ENCODE peak calls at places on chromosomes 5 and 9, in ten cellular contexts. One of them, this sample, is unnamed.

GRCh38 chr9:123742009-123742767 is 187.7 kb downstream of the DENND1A start:
- DNase-seq in tibial artery: peak
- DNase-seq in cardiac fibroblast: peak
- DNase-seq in IMR-90: peak
- DNase-seq in GM13977: no peak
- DNase-seq in AG09319: peak
- DNase-seq in A549: no peak
- DNase-seq in AG09309: no peak
- DNase-seq in lower lobe of right lung: no peak
- DNase-seq in RWPE1: no peak
- DNase-seq in this sample: no peak

GRCh38 chr5:38831909-38832308 is 13.9 kb upstream of the OSMR start:
- DNase-seq in cardiac fibroblast: peak
- DNase-seq in AG09319: no peak
- DNase-seq in tibial artery: no peak
- DNase-seq in A549: no peak
- DNase-seq in AG09309: no peak
- DNase-seq in IMR-90: peak
- DNase-seq in GM13977: no peak
- DNase-seq in RWPE1: no peak
- DNase-seq in lower lobe of right lung: no peak
- DNase-seq in this sample: peak

GRCh38 chr9:14316574-14317304 is 2.8 kb upstream of the NFIB start:
- DNase-seq in AG09309: no peak
- DNase-seq in tibial artery: no peak
- DNase-seq in lower lobe of right lung: no peak
- DNase-seq in IMR-90: no peak
- DNase-seq in RWPE1: no peak
- DNase-seq in A549: no peak
- DNase-seq in GM13977: no peak
- DNase-seq in cardiac fibroblast: no peak
- DNase-seq in AG09319: no peak
- DNase-seq in this sample: no peak

GRCh38 chr9:23635276-23635675 is 190.8 kb downstream of the ELAVL2 start:
- DNase-seq in AG09309: no peak
- DNase-seq in AG09319: no peak
- DNase-seq in cardiac fibroblast: no peak
- DNase-seq in RWPE1: no peak
- DNase-seq in tibial artery: no peak
- DNase-seq in IMR-90: no peak
- DNase-seq in GM13977: no peak
- DNase-seq in lower lobe of right lung: no peak
- DNase-seq in A549: no peak
- DNase-seq in this sample: no peak

GRCh38 chr9:124381073-124381945 is 33.9 kb downstream of the PSMB7 start:
- DNase-seq in A549: no peak
- DNase-seq in GM13977: no peak
- DNase-seq in AG09309: peak
- DNase-seq in AG09319: no peak
- DNase-seq in tibial artery: no peak
- DNase-seq in IMR-90: peak
- DNase-seq in cardiac fibroblast: peak
- DNase-seq in RWPE1: no peak
- DNase-seq in lower lobe of right lung: no peak
- DNase-seq in this sample: no peak

GRCh38 chr9:89442501-89442978 is 55.4 kb downstream of the SEMA4D start:
- DNase-seq in lower lobe of right lung: no peak
- DNase-seq in AG09319: no peak
- DNase-seq in cardiac fibroblast: no peak
- DNase-seq in A549: no peak
- DNase-seq in AG09309: no peak
- DNase-seq in GM13977: peak
- DNase-seq in tibial artery: no peak
- DNase-seq in IMR-90: no peak
- DNase-seq in RWPE1: no peak
- DNase-seq in this sample: peak

GRCh38 chr5:173321886-173322285 is 6.3 kb downstream of the STC2 start:
- DNase-seq in IMR-90: peak
- DNase-seq in lower lobe of right lung: no peak
- DNase-seq in cardiac fibroblast: peak
- DNase-seq in GM13977: no peak
- DNase-seq in AG09309: no peak
- DNase-seq in RWPE1: no peak
- DNase-seq in A549: no peak
- DNase-seq in AG09319: no peak
- DNase-seq in tibial artery: no peak
- DNase-seq in this sample: no peak

GRCh38 chr5:154197801-154198461 is 7.4 kb downstream of the GALNT10 start:
- DNase-seq in tibial artery: no peak
- DNase-seq in AG09309: no peak
- DNase-seq in RWPE1: peak
- DNase-seq in lower lobe of right lung: peak
- DNase-seq in AG09319: no peak
- DNase-seq in A549: peak
- DNase-seq in IMR-90: peak
- DNase-seq in cardiac fibroblast: no peak
- DNase-seq in GM13977: no peak
- DNase-seq in this sample: no peak

GRCh38 chr5:179777909-179778308 is 15.9 kb upstream of the LTC4S start:
- DNase-seq in A549: no peak
- DNase-seq in tibial artery: no peak
- DNase-seq in AG09319: no peak
- DNase-seq in cardiac fibroblast: no peak
- DNase-seq in IMR-90: no peak
- DNase-seq in AG09309: no peak
- DNase-seq in GM13977: no peak
- DNase-seq in lower lobe of right lung: no peak
- DNase-seq in RWPE1: no peak
- DNase-seq in this sample: no peak

GRCh38 chr5:172871982-172872381 is 37.9 kb downstream of the ERGIC1 start:
- DNase-seq in AG09319: no peak
- DNase-seq in A549: no peak
- DNase-seq in tibial artery: no peak
- DNase-seq in RWPE1: no peak
- DNase-seq in GM13977: no peak
- DNase-seq in cardiac fibroblast: no peak
- DNase-seq in IMR-90: peak
- DNase-seq in AG09309: no peak
- DNase-seq in lower lobe of right lung: no peak
- DNase-seq in this sample: no peak

GRCh38 chr5:134552301-134552700 is 26.8 kb downstream of the JADE2 start:
- DNase-seq in GM13977: no peak
- DNase-seq in AG09319: peak
- DNase-seq in AG09309: peak
- DNase-seq in lower lobe of right lung: no peak
- DNase-seq in tibial artery: peak
- DNase-seq in A549: no peak
- DNase-seq in RWPE1: peak
- DNase-seq in IMR-90: peak
- DNase-seq in cardiac fibroblast: peak
- DNase-seq in this sample: no peak

GRCh38 chr9:92402359-92402758 is 2.0 kb downstream of the OGN start:
- DNase-seq in AG09319: no peak
- DNase-seq in AG09309: no peak
- DNase-seq in RWPE1: no peak
- DNase-seq in A549: no peak
- DNase-seq in GM13977: no peak
- DNase-seq in lower lobe of right lung: no peak
- DNase-seq in tibial artery: no peak
- DNase-seq in cardiac fibroblast: no peak
- DNase-seq in IMR-90: no peak
- DNase-seq in this sample: no peak

GRCh38 chr5:112136773-112137172 is 282.3 kb downstream of the EPB41L4A start:
- DNase-seq in IMR-90: no peak
- DNase-seq in A549: no peak
- DNase-seq in AG09319: no peak
- DNase-seq in GM13977: no peak
- DNase-seq in cardiac fibroblast: peak
- DNase-seq in AG09309: no peak
- DNase-seq in tibial artery: no peak
- DNase-seq in lower lobe of right lung: no peak
- DNase-seq in RWPE1: no peak
- DNase-seq in this sample: no peak

GRCh38 chr5:176692835-176693476 is 45.7 kb downstream of the TSPAN17 start:
- DNase-seq in lower lobe of right lung: no peak
- DNase-seq in tibial artery: no peak
- DNase-seq in GM13977: no peak
- DNase-seq in A549: no peak
- DNase-seq in RWPE1: no peak
- DNase-seq in cardiac fibroblast: no peak
- DNase-seq in AG09319: no peak
- DNase-seq in AG09309: no peak
- DNase-seq in IMR-90: no peak
- DNase-seq in this sample: no peak

GRCh38 chr5:174523311-174524159 is 200.8 kb upstream of the MSX2 start:
- DNase-seq in lower lobe of right lung: no peak
- DNase-seq in GM13977: no peak
- DNase-seq in A549: no peak
- DNase-seq in tibial artery: no peak
- DNase-seq in IMR-90: no peak
- DNase-seq in AG09319: no peak
- DNase-seq in cardiac fibroblast: no peak
- DNase-seq in RWPE1: no peak
- DNase-seq in AG09309: no peak
- DNase-seq in this sample: no peak
- TF ChIP-seq CTCF in lower lobe of right lung: no peak
- TF ChIP-seq CTCF in GM13977: no peak
- TF ChIP-seq CTCF in A549: peak
- TF ChIP-seq CTCF in tibial artery: no peak
- TF ChIP-seq CTCF in IMR-90: peak
- TF ChIP-seq CTCF in AG09319: no peak
- TF ChIP-seq CTCF in cardiac fibroblast: no peak
- TF ChIP-seq CTCF in RWPE1: no peak
- TF ChIP-seq CTCF in AG09309: peak
- TF ChIP-seq CTCF in this sample: no peak

DNA sequence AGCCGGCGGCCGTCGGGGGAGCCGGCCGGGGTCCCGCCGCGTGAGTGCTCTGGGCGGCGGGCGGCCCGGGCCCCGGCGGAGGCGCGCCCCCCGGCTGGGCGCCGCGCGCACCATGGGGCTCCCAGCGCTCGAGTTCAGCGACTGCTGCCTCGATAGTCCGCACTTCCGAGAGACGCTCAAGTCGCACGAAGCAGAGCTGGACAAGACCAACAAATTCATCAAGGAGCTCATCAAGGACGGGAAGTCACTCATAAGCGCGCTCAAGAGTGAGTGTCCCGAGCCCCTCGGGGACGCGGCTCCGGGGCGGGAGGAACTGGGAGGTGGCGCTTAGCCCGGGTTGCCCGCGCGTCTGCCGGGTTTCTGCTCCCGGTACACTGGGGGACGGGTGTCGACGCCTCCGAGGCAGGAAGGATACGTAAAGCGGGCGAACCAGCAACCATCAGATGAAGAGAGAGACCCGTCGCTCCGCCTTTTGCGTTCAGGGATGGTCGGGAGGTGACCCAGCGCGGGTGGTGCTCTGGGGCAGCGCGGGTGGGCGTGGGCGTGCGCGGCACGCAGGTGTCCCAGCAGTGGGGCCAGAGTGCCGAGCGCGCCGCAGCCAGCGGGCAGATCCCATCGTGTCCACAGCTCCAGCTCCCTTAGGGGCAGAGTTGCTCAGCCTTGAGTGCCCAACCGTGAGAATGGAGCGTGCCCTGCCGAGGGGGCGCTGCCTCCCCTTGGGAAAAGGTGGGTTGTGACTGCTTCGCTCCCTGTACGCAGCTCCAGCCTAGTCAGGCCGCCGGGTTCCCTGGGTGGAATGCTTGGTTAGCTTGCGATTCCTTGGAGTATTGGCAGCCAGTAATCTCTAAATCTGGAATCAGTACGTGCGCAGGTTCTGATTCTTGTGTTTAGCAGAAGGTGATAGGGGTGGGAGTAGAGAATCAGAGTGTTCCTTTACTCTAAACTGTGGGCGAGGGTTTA is 753 bp downstream of the ARHGAP26 start:
- DNase-seq in A549: peak
- DNase-seq in GM13977: peak
- DNase-seq in tibial artery: no peak
- DNase-seq in cardiac fibroblast: peak
- DNase-seq in AG09309: no peak
- DNase-seq in RWPE1: peak
- DNase-seq in lower lobe of right lung: peak
- DNase-seq in AG09319: no peak
- DNase-seq in IMR-90: no peak
- DNase-seq in this sample: peak
- TF ChIP-seq CTCF in A549: peak
- TF ChIP-seq CTCF in GM13977: no peak
- TF ChIP-seq CTCF in tibial artery: no peak
- TF ChIP-seq CTCF in cardiac fibroblast: no peak
- TF ChIP-seq CTCF in AG09309: no peak
- TF ChIP-seq CTCF in RWPE1: peak
- TF ChIP-seq CTCF in lower lobe of right lung: no peak
- TF ChIP-seq CTCF in AG09319: no peak
- TF ChIP-seq CTCF in IMR-90: peak
- TF ChIP-seq CTCF in this sample: no peak

DNA sequence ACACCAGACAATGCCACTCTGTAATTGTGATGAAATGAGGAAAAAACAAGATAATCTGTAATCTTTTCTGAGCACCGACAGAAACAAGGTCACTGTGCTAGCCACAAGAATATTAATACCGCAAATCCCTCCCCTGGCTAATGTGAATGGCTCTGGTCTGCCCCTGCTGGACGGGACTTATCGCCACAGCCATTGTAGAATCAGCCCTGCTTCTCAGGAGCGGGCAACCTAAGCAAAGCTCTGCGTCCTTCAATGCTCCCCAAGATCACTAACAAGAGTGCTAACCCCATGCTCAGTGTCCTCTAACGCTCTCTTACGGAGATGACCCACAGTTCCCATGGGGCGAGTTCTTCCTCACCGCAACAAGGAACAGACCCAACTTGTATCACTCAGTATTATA is 42.7 kb downstream of the OR2V1 start:
- DNase-seq in IMR-90: no peak
- DNase-seq in tibial artery: no peak
- DNase-seq in AG09319: no peak
- DNase-seq in A549: peak
- DNase-seq in RWPE1: peak
- DNase-seq in GM13977: peak
- DNase-seq in cardiac fibroblast: no peak
- DNase-seq in AG09309: no peak
- DNase-seq in lower lobe of right lung: no peak
- DNase-seq in this sample: no peak
- TF ChIP-seq CTCF in IMR-90: peak
- TF ChIP-seq CTCF in tibial artery: no peak
- TF ChIP-seq CTCF in AG09319: peak
- TF ChIP-seq CTCF in A549: peak
- TF ChIP-seq CTCF in RWPE1: peak
- TF ChIP-seq CTCF in GM13977: peak
- TF ChIP-seq CTCF in cardiac fibroblast: peak
- TF ChIP-seq CTCF in AG09309: peak
- TF ChIP-seq CTCF in lower lobe of right lung: peak
- TF ChIP-seq CTCF in this sample: no peak

DNA sequence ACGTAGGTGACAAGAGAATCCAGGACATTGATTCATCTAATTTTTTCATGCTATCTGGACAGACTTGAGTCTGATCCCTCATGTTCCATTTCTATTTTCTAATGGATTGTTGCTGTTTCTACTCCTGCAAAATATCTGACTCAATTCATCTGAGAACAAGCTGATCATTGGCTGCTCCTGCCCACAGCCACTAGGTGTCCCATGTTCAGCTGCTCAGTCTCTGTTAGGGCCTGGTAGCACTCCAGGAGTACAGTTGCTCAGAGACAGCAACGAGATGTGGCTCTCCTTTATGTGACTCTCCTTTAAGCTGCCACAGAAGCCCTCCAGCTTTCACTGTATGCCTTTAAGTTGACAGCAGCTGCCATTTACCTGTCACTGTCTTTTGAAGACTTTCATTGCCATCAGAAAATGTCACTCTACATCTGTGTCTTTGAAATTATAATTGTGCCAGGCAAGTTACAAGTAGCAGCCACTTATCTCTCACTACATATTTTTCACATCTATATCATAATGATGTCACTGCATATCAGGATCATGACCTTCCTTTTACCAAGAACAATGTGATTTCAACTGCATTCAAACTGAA is 1944.2 kb upstream of the NUDT12 start:
- DNase-seq in tibial artery: no peak
- DNase-seq in cardiac fibroblast: peak
- DNase-seq in RWPE1: no peak
- DNase-seq in lower lobe of right lung: no peak
- DNase-seq in AG09319: no peak
- DNase-seq in A549: no peak
- DNase-seq in AG09309: no peak
- DNase-seq in IMR-90: peak
- DNase-seq in GM13977: peak
- DNase-seq in this sample: peak
- TF ChIP-seq CTCF in tibial artery: no peak
- TF ChIP-seq CTCF in cardiac fibroblast: peak
- TF ChIP-seq CTCF in RWPE1: peak
- TF ChIP-seq CTCF in lower lobe of right lung: peak
- TF ChIP-seq CTCF in AG09319: no peak
- TF ChIP-seq CTCF in A549: no peak
- TF ChIP-seq CTCF in AG09309: no peak
- TF ChIP-seq CTCF in IMR-90: no peak
- TF ChIP-seq CTCF in GM13977: peak
- TF ChIP-seq CTCF in this sample: peak

This sample was measured in GM20000.